ENCODE peak calls at places on chromosome 7, in five cellular contexts. One of them, this sample, is unnamed.

GRCh38 chr7:7792089-7792488 is 73.7 kb upstream of the RPA3 start:
- DNase-seq in stomach: no peak
- DNase-seq in stimulated activated CD8-positive, alpha-beta memory T cell treated with anti-CD3 and anti-CD28 coated beads, Interleukin-7, amount 100 ng/mL, for 1 hour: no peak
- DNase-seq in substantia nigra: no peak
- DNase-seq in anterior cingulate cortex: no peak
- DNase-seq in this sample: no peak

GRCh38 chr7:77542399-77542798 is 5.3 kb downstream of the PTPN12 start:
- DNase-seq in stomach: no peak
- DNase-seq in anterior cingulate cortex: no peak
- DNase-seq in substantia nigra: no peak
- DNase-seq in stimulated activated CD8-positive, alpha-beta memory T cell treated with anti-CD3 and anti-CD28 coated beads, Interleukin-7, amount 100 ng/mL, for 1 hour: no peak
- DNase-seq in this sample: no peak

GRCh38 chr7:154781369-154782303 is 221.3 kb downstream of the PAXIP1 start:
- DNase-seq in substantia nigra: no peak
- DNase-seq in anterior cingulate cortex: no peak
- DNase-seq in stimulated activated CD8-positive, alpha-beta memory T cell treated with anti-CD3 and anti-CD28 coated beads, Interleukin-7, amount 100 ng/mL, for 1 hour: no peak
- DNase-seq in stomach: no peak
- DNase-seq in this sample: no peak

GRCh38 chr7:143385891-143386781 is 5.0 kb downstream of the ZYX start:
- DNase-seq in stomach: no peak
- DNase-seq in substantia nigra: no peak
- DNase-seq in anterior cingulate cortex: no peak
- DNase-seq in stimulated activated CD8-positive, alpha-beta memory T cell treated with anti-CD3 and anti-CD28 coated beads, Interleukin-7, amount 100 ng/mL, for 1 hour: no peak
- DNase-seq in this sample: no peak

GRCh38 chr7:112252141-112252540 is 45.6 kb downstream of the ZNF277 start:
- DNase-seq in stimulated activated CD8-positive, alpha-beta memory T cell treated with anti-CD3 and anti-CD28 coated beads, Interleukin-7, amount 100 ng/mL, for 1 hour: no peak
- DNase-seq in anterior cingulate cortex: no peak
- DNase-seq in substantia nigra: no peak
- DNase-seq in stomach: no peak
- DNase-seq in this sample: no peak

GRCh38 chr7:103528152-103528551 is 82.1 kb upstream of the SLC26A5 start:
- DNase-seq in stomach: no peak
- DNase-seq in anterior cingulate cortex: no peak
- DNase-seq in stimulated activated CD8-positive, alpha-beta memory T cell treated with anti-CD3 and anti-CD28 coated beads, Interleukin-7, amount 100 ng/mL, for 1 hour: no peak
- DNase-seq in substantia nigra: no peak
- DNase-seq in this sample: no peak

GRCh38 chr7:2101630-2102374 is 130.9 kb downstream of the MAD1L1 start:
- DNase-seq in stimulated activated CD8-positive, alpha-beta memory T cell treated with anti-CD3 and anti-CD28 coated beads, Interleukin-7, amount 100 ng/mL, for 1 hour: no peak
- DNase-seq in stomach: no peak
- DNase-seq in anterior cingulate cortex: no peak
- DNase-seq in substantia nigra: no peak
- DNase-seq in this sample: no peak

GRCh38 chr7:7992502-7992901 is 23.9 kb downstream of the GLCCI1 start:
- DNase-seq in stimulated activated CD8-positive, alpha-beta memory T cell treated with anti-CD3 and anti-CD28 coated beads, Interleukin-7, amount 100 ng/mL, for 1 hour: no peak
- DNase-seq in anterior cingulate cortex: no peak
- DNase-seq in stomach: no peak
- DNase-seq in substantia nigra: no peak
- DNase-seq in this sample: peak; percentile 14

GRCh38 chr7:50299163-50299562 is 5.4 kb upstream of the IKZF1 start:
- DNase-seq in stimulated activated CD8-positive, alpha-beta memory T cell treated with anti-CD3 and anti-CD28 coated beads, Interleukin-7, amount 100 ng/mL, for 1 hour: no peak
- DNase-seq in anterior cingulate cortex: no peak
- DNase-seq in stomach: no peak
- DNase-seq in substantia nigra: no peak
- DNase-seq in this sample: no peak

GRCh38 chr7:81482600-81483186 is 287.2 kb downstream of the HGF start:
- DNase-seq in substantia nigra: no peak
- DNase-seq in anterior cingulate cortex: no peak
- DNase-seq in stimulated activated CD8-positive, alpha-beta memory T cell treated with anti-CD3 and anti-CD28 coated beads, Interleukin-7, amount 100 ng/mL, for 1 hour: no peak
- DNase-seq in stomach: no peak
- DNase-seq in this sample: peak; percentile 64

This sample was measured in cardiac muscle cell.